ENCODE peak calls at places on chromosomes 16 and 17, in four cellular contexts. C is esophagus squamous epithelium, S is mammary epithelial cell, D is lower lobe of right lung. J is an unnamed sample.

GRCh38 chr17:11768981-11769380 is 170.7 kb downstream of the DNAH9 start:
- DNase-seq in C (no peak), S (no peak), D (no peak), J (no peak)

GRCh38 chr16:81621496-81621895 is 157.6 kb upstream of the PLCG2 start:
- DNase-seq in C (no peak), S (peak), D (no peak), J (no peak)

GRCh38 chr17:60604686-60605334 is 4.8 kb downstream of the PPM1D start:
- DNase-seq in C (no peak), S (peak), D (no peak), J (peak)

GRCh38 chr16:71540-72341 is 690 bp downstream of the RHBDF1 start:
- DNase-seq in C (no peak), S (peak), D (peak), J (no peak)

GRCh38 chr17:64707077-64707591 is 45.0 kb upstream of the SMURF2 start:
- DNase-seq in C (peak), S (peak), D (peak), J (peak)

GRCh38 chr17:9401434-9401833 is 174.2 kb downstream of the STX8 start:
- DNase-seq in C (no peak), S (peak), D (no peak), J (no peak)

GRCh38 chr16:81626181-81626674 is 152.9 kb upstream of the PLCG2 start:
- DNase-seq in C (no peak), S (peak), D (no peak), J (no peak)

GRCh38 chr17:41918392-41919164 is at the start of gene ACLY:
- DNase-seq in C (peak), S (peak), D (peak), J (peak)

GRCh38 chr17:5286846-5287245 is 4.8 kb downstream of the RABEP1 start:
- DNase-seq in C (no peak), S (no peak), D (no peak), J (no peak)

GRCh38 chr17:55201609-55201932 is 63.2 kb upstream of the HLF start:
- DNase-seq in C (no peak), S (no peak), D (no peak), J (no peak)

GRCh38 chr17:32445075-32445427 is 741 bp downstream of the PSMD11 start:
- DNase-seq in C (no peak), S (peak), D (no peak), J (peak)

GRCh38 chr17:46851029-46851741 is at the start of gene WNT9B:
- DNase-seq in C (no peak), S (peak), D (no peak), J (no peak)

DNA sequence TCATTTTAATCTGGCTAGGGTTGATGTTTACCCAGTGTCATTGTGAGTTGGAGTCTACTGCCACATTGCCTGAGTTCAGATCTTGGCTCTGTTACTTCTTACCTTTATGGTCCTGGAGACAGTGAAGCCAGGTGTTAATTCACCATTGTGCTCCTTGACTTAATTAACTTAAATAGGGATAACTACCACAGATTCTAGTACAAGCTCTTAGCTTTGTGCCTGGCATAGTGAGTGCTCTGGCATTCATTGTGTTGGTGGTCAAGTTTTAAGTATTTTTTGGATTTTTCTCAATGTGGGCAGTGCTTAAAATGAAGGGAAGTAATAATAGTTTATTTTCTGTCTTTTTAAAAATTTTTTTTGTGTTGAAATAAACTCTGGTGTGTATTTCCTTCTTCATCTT is 4.6 kb downstream of the HAPSTR1 start:
- DNase-seq in C (no peak), S (no peak), D (no peak), J (no peak)
- H3K4me3 ChIP-seq in C (peak), S (peak), D (peak), J (peak)

GRCh38 chr17:15502315-15503112 is 35.1 kb upstream of the CDRT4 start:
- DNase-seq in C (peak), S (peak), D (peak), J (peak)

GRCh38 chr17:15503731-15504130 is 36.3 kb upstream of the CDRT4 start:
- DNase-seq in C (no peak), S (no peak), D (no peak), J (no peak)

GRCh38 chr17:15498107-15498506 is 30.7 kb upstream of the CDRT4 start:
- DNase-seq in C (no peak), S (no peak), D (no peak), J (no peak)

GRCh38 chr17:15501282-15501681 is 33.9 kb upstream of the CDRT4 start:
- DNase-seq in C (no peak), S (no peak), D (no peak), J (no peak)

DNA sequence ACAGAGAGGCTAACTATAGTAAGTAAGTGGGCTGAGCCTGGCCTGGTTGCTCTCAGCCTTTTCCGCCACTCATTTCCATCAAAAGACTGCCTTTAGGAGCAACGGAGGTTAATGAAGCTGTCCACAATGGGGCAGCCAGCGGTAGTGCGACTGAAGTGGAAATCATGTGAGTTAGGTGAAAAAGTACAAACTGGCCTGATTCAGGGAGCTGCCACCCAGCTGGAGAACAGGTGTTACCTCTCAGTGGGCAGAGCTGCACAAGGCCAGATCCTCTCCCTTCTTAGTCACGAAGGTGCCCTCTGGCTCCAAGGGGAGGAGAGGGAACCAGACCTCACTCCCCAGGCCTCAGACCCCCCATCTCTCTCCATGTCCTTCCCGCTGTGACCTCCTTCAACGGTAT is 34.4 kb upstream of the CDRT4 start:
- DNase-seq in C (no peak), S (no peak), D (no peak), J (no peak)
- H3K4me3 ChIP-seq in C (no peak), S (no peak), D (peak), J (no peak)

GRCh38 chr16:11543676-11544393 is 42.9 kb downstream of the LITAF start:
- DNase-seq in C (no peak), S (no peak), D (no peak), J (no peak)
- H3K4me3 ChIP-seq in C (no peak), S (no peak), D (no peak), J (no peak)

GRCh38 chr17:8109669-8110455 is 8.5 kb downstream of the ALOXE3 start:
- DNase-seq in C (no peak), S (peak), D (peak), J (no peak)
- H3K4me3 ChIP-seq in C (peak), S (peak), D (peak), J (peak)

GRCh38 chr16:27786221-27786848 is 236.4 kb downstream of the KATNIP start:
- DNase-seq in C (no peak), S (no peak), D (no peak), J (no peak)

GRCh38 chr16:27787661-27788060 is 237.7 kb downstream of the KATNIP start:
- DNase-seq in C (no peak), S (no peak), D (no peak), J (no peak)

GRCh38 chr16:27785307-27785678 is 235.3 kb downstream of the KATNIP start:
- DNase-seq in C (no peak), S (no peak), D (no peak), J (no peak)

GRCh38 chr16:27789150-27789549 is 239.2 kb downstream of the KATNIP start:
- DNase-seq in C (no peak), S (no peak), D (no peak), J (no peak)

GRCh38 chr16:27786881-27787625 is 237.1 kb downstream of the KATNIP start:
- DNase-seq in C (no peak), S (no peak), D (no peak), J (no peak)
- H3K4me3 ChIP-seq in C (no peak), S (no peak), D (no peak), J (no peak)

DNA sequence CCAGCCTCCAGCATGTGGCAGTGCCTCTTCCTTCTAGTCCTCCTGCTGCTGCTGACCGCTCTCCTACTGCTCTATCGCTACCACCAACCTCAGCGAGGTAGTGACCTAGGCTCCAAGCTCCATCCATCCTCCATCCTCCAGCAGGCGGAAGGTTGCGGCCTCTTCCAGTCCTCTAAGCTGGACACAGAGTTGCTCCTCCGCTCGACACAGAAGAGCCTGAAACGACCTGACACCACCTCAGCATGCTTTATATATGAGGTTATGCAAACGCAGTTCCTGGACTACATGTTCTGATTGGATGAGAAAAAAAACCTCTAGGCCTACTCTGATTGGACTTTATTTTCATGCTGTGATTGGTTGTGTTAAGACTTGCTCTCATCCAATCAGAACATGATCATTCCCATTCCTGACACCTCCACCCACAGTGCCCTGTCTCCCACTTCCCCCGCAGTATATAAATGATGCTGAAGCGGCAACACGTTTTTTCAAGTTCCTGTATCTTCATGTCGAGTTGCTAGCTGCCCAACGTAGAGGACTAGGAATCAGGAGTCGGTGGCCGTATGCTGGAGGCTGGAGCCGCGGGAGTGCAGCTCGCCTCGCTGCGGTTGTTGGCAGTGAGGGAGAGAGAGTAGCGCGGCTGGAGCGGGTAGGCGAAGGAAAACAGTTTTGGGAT is 398.1 kb downstream of the KCNJ18 start:
- DNase-seq in C (no peak), S (no peak), D (no peak), J (no peak)
- H3K4me3 ChIP-seq in C (no peak), S (no peak), D (no peak), J (no peak)

GRCh38 chr17:48553190-48553547 is 8.3 kb upstream of the HOXB2 start:
- DNase-seq in C (no peak), S (no peak), D (no peak), J (no peak)

GRCh38 chr17:48553837-48554236 is 8.9 kb upstream of the HOXB2 start:
- DNase-seq in C (no peak), S (peak), D (no peak), J (no peak)

GRCh38 chr17:48551601-48552452 is 6.9 kb upstream of the HOXB2 start:
- DNase-seq in C (no peak), S (peak), D (no peak), J (no peak)

GRCh38 chr17:48551206-48551597 is 6.3 kb upstream of the HOXB2 start:
- DNase-seq in C (no peak), S (peak), D (no peak), J (no peak)

GRCh38 chr17:48552453-48553189 is 7.7 kb upstream of the HOXB2 start:
- DNase-seq in C (no peak), S (peak), D (no peak), J (no peak)
- H3K4me3 ChIP-seq in C (peak), S (no peak), D (peak), J (peak)

GRCh38 chr16:49810769-49811315 is 45.1 kb downstream of the ZNF423 start:
- DNase-seq in C (no peak), S (no peak), D (no peak), J (no peak)

GRCh38 chr16:49809112-49809511 is 46.8 kb downstream of the ZNF423 start:
- DNase-seq in C (no peak), S (no peak), D (no peak), J (no peak)

GRCh38 chr16:49809561-49809960 is 46.4 kb downstream of the ZNF423 start:
- DNase-seq in C (no peak), S (no peak), D (no peak), J (no peak)

GRCh38 chr16:49816782-49817370 is 39.0 kb downstream of the ZNF423 start:
- DNase-seq in C (no peak), S (no peak), D (no peak), J (no peak)

DNA sequence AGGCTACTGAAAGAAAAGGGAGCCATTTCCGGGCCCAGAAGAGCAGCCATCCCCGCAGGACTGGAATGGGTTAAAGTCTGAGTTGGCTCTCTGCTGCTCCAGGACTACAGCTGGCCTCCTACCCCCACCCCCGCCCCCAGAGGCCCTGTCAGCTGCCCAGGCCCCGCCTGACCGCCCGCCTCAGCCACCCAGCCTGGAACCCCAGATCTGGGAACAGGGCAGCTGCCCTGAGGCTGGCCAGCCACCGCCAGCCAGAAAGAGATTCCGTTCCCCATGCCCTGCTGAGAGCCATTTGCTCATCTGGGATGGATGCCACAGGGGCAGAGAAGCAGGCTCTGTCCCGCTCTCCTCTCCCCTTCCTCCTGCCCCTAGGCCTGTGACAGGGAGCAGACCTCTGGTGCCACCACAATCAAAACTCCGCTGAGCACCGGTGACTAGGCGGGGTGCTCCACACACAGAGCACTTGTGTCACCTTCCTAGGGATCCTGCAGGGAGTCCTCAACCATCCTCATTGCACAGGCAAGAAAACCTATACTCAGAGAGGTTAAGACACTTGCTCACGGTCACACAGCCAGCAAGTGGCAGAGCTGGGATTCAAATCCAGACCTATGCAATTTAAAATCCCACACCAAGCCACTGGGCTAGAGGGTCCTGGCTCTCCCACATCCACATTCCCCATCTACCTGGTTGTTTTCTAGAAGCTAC is 44.1 kb downstream of the ZNF423 start:
- DNase-seq in C (no peak), S (no peak), D (no peak), J (no peak)
- H3K4me3 ChIP-seq in C (no peak), S (no peak), D (no peak), J (no peak)

DNA sequence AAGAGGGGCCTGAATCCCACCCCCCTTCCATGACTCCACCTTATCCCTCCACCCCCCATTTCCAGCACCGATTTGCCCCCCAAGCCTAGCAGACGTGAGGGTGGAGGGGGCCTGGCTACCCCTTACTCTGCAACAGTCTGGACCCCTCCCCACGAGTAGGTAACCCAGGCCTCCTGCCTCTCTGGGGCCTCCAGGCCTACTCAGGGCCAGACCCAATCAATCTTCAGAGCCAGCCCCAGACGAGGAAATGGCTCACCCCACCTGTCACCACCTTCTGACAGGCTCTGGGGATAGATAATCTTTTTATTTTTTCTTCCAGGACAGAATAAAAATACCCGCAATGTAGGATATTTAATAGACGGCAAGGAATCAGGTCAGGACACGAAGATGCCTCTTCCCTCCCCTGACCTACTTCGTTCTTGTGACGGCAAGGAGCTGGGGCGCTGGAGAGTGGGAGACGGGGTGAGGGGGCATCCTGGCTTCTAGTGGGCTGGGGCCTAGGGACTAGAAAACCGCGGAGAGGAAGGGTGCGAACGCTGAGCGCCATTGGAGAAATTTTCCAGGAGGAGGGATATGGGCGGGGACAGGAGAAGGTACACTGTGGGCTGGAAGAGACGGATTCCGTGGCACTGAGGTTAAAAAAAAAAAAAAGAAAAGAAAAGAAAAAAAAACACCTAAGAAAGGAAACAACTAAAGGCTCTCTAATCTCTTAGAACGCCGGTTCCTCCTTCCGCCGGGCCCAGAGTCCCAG is 872 bp upstream of the PLXDC1 start:
- DNase-seq in C (no peak), S (no peak), D (no peak), J (no peak)
- H3K4me3 ChIP-seq in C (peak), S (peak), D (peak), J (peak)

GRCh38 chr17:45241315-45242011 is 19.8 kb downstream of the FMNL1 start:
- DNase-seq in C (no peak), S (no peak), D (peak), J (no peak)
- H3K4me3 ChIP-seq in C (peak), S (no peak), D (peak), J (peak)

J was measured in thoracic aorta.